ENCODE peak calls at places on chromosomes 16 and 17, in four cellular contexts. Z is natural killer cell, V is ovary, B is AG09309. W is an unnamed sample.

GRCh38 chr17:47324224-47325020 is 667 bp downstream of the EFCAB13 start:
- DNase-seq in Z (peak), V (peak), B (no peak), W (no peak)

GRCh38 chr16:1706386-1707192 is 594 bp downstream of the MAPK8IP3 start:
- DNase-seq in Z (no peak), V (peak), B (no peak), W (no peak)

GRCh38 chr17:70913086-70913485 is 743.8 kb downstream of the KCNJ2 start:
- DNase-seq in Z (no peak), V (no peak), B (no peak), W (no peak)

GRCh38 chr16:11604783-11605563 is 18.3 kb upstream of the LITAF start:
- DNase-seq in Z (no peak), V (peak), B (no peak), W (no peak)

GRCh38 chr16:24748242-24748641 is 18.8 kb downstream of the TNRC6A start:
- DNase-seq in Z (no peak), V (no peak), B (peak), W (no peak)

GRCh38 chr17:19308398-19308797 is 54.1 kb downstream of the B9D1 start:
- DNase-seq in Z (no peak), V (no peak), B (no peak), W (no peak)

GRCh38 chr17:15965510-15965909 is 20.6 kb downstream of the ADORA2B start:
- DNase-seq in Z (no peak), V (no peak), B (no peak), W (no peak)

GRCh38 chr17:10105513-10106001 is 92.8 kb downstream of the GAS7 start:
- DNase-seq in Z (no peak), V (no peak), B (no peak), W (no peak)

GRCh38 chr17:41987642-41988041 is 21.0 kb downstream of the CNP start:
- DNase-seq in Z (no peak), V (no peak), B (no peak), W (no peak)

GRCh38 chr17:76053230-76054111 is 18.8 kb downstream of the SRP68 start:
- DNase-seq in Z (no peak), V (no peak), B (no peak), W (no peak)

GRCh38 chr17:15944720-15945492 is at the start of gene ADORA2B:
- DNase-seq in Z (peak), V (peak), B (no peak), W (peak)

GRCh38 chr16:2776500-2777139 is 460 bp downstream of the ELOB start:
- DNase-seq in Z (peak), V (peak), B (no peak), W (no peak)

GRCh38 chr16:58197314-58198012 is 443 bp downstream of the CSNK2A2 start:
- DNase-seq in Z (no peak), V (peak), B (no peak), W (no peak)

GRCh38 chr17:65170839-65171238 is 33.7 kb downstream of the RGS9 start:
- DNase-seq in Z (no peak), V (no peak), B (no peak), W (no peak)

GRCh38 chr17:6853764-6854442 is 22.4 kb upstream of the TEKT1 start:
- DNase-seq in Z (no peak), V (no peak), B (no peak), W (peak)

GRCh38 chr16:52546291-52546941 is 527 bp downstream of the TOX3 start:
- DNase-seq in Z (no peak), V (no peak), B (no peak), W (no peak)

GRCh38 chr17:43774304-43775250 is 4.2 kb downstream of the DUSP3 start:
- DNase-seq in Z (no peak), V (no peak), B (no peak), W (no peak)

GRCh38 chr17:77756846-77757610 is 201.5 kb upstream of the TNRC6C start:
- DNase-seq in Z (no peak), V (no peak), B (no peak), W (no peak)

GRCh38 chr16:58048494-58048893 is 22.9 kb downstream of the MMP15 start:
- DNase-seq in Z (no peak), V (no peak), B (no peak), W (no peak)

GRCh38 chr17:31388770-31389672 is 2.5 kb upstream of the RAB11FIP4 start:
- DNase-seq in Z (no peak), V (no peak), B (no peak), W (no peak)

GRCh38 chr16:85393674-85394510 is 219.2 kb upstream of the GSE1 start:
- DNase-seq in Z (peak), V (peak), B (no peak), W (peak)

GRCh38 chr16:67542464-67542863 is 13.8 kb downstream of the RIPOR1 start:
- DNase-seq in Z (peak), V (peak), B (no peak), W (no peak)

GRCh38 chr17:61409301-61410099 is 9.9 kb downstream of the TBX2 start:
- DNase-seq in Z (peak), V (peak), B (no peak), W (no peak)

GRCh38 chr16:68389006-68389405 is 59.3 kb downstream of the SMPD3 start:
- DNase-seq in Z (no peak), V (no peak), B (no peak), W (no peak)

GRCh38 chr16:78227855-78228254 is 128.4 kb downstream of the WWOX start:
- DNase-seq in Z (no peak), V (peak), B (no peak), W (no peak)

GRCh38 chr17:49795372-49795771 is 6.9 kb downstream of the KAT7 start:
- DNase-seq in Z (no peak), V (no peak), B (no peak), W (no peak)

GRCh38 chr17:77498875-77499698 is 358.3 kb downstream of the SEC14L1 start:
- DNase-seq in Z (no peak), V (no peak), B (no peak), W (no peak)

GRCh38 chr16:4412854-4413253 is 3.5 kb downstream of the CORO7 start:
- DNase-seq in Z (no peak), V (no peak), B (no peak), W (no peak)

GRCh38 chr17:43010667-43011308 is 4.2 kb downstream of the IFI35 start:
- DNase-seq in Z (no peak), V (no peak), B (no peak), W (no peak)

GRCh38 chr16:54847207-54847606 is 83.5 kb upstream of the IRX5 start:
- DNase-seq in Z (no peak), V (no peak), B (no peak), W (no peak)

GRCh38 chr17:32319548-32319905 is 22.4 kb downstream of the C17orf75 start:
- DNase-seq in Z (peak), V (peak), B (no peak), W (peak)

GRCh38 chr17:82065638-82066303 is at the start of gene DUS1L:
- DNase-seq in Z (peak), V (peak), B (no peak), W (no peak)

GRCh38 chr16:790086-790485 is 1.7 kb downstream of the CHTF18 start:
- DNase-seq in Z (no peak), V (no peak), B (no peak), W (no peak)

GRCh38 chr16:48969611-48970010 is 312.0 kb downstream of the CBLN1 start:
- DNase-seq in Z (no peak), V (no peak), B (no peak), W (no peak)

GRCh38 chr17:1746975-1747543 is 4.4 kb downstream of the SERPINF2 start:
- DNase-seq in Z (no peak), V (no peak), B (no peak), W (no peak)

GRCh38 chr17:14297161-14297851 is 3.6 kb upstream of the HS3ST3B1 start:
- DNase-seq in Z (peak), V (peak), B (no peak), W (peak)

GRCh38 chr17:58517378-58517927 is 3.0 kb upstream of the MTMR4 start:
- DNase-seq in Z (no peak), V (no peak), B (no peak), W (no peak)

GRCh38 chr16:31335431-31335830 is 19.5 kb upstream of the ITGAX start:
- DNase-seq in Z (no peak), V (no peak), B (no peak), W (no peak)

GRCh38 chr17:80124351-80124981 is 22.5 kb downstream of the EIF4A3 start:
- DNase-seq in Z (no peak), V (no peak), B (no peak), W (peak)
- TF ChIP-seq CTCF in Z (no peak), V (no peak), B (peak), W (no peak)

DNA sequence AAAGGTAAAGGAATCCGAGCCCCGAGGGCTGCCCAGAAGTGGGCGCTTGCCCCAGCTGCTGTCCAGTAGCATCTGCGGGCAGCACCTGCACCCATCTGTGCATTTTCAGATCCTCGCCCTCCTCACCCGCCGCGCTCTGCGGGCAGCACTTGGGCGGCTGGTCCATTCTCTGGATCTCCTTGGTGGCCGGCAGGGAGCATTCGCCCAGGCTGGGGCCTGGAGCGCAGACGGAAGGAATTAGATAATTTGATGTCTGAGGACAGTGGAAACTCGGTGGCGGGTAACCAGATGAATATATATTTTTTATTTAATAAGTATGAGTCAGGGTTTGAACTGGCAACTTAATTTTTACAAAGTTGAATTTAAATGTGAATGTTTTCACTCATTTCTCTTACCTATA is 88.5 kb downstream of the NPIPB11 start:
- DNase-seq in Z (no peak), V (no peak), B (no peak), W (no peak)
- TF ChIP-seq CTCF in Z (no peak), V (no peak), B (no peak), W (peak)

GRCh38 chr17:55005520-55005919 is 37.0 kb downstream of the STXBP4 start:
- DNase-seq in Z (no peak), V (no peak), B (no peak), W (no peak)
- TF ChIP-seq CTCF in Z (peak), V (no peak), B (peak), W (no peak)

GRCh38 chr16:9650284-9650683 is 531.9 kb downstream of the GRIN2A start:
- DNase-seq in Z (no peak), V (no peak), B (no peak), W (no peak)
- TF ChIP-seq CTCF in Z (no peak), V (no peak), B (no peak), W (no peak)

GRCh38 chr17:79090503-79091372 is 16.1 kb downstream of the ENGASE start:
- DNase-seq in Z (no peak), V (peak), B (no peak), W (no peak)
- TF ChIP-seq CTCF in Z (no peak), V (peak), B (peak), W (no peak)